ENCODE peak calls at places on chromosome 11, in four cellular contexts. F, V, A and S are unnamed samples.

GRCh38 chr11:14258177-14258935 is 100.6 kb downstream of the RRAS2 start:
- DNase-seq in F (no peak), V (peak), A (no peak), S (no peak)

GRCh38 chr11:27354359-27354965 is 8.6 kb downstream of the CCDC34 start:
- DNase-seq in F (no peak), V (peak), A (no peak), S (no peak)

GRCh38 chr11:6022954-6023353 is 7.6 kb downstream of the OR56A1 start:
- DNase-seq in F (no peak), V (peak), A (peak), S (peak)

GRCh38 chr11:117614695-117615094 is 182.3 kb downstream of the DSCAML1 start:
- DNase-seq in F (no peak), V (no peak), A (no peak), S (no peak)

GRCh38 chr11:19349340-19350025 is 108.7 kb upstream of the E2F8 start:
- DNase-seq in F (no peak), V (no peak), A (no peak), S (no peak)

GRCh38 chr11:63564056-63564784 is 1.0 kb upstream of the PLAAT2 start:
- DNase-seq in F (no peak), V (no peak), A (peak), S (no peak)

GRCh38 chr11:36361901-36362391 is 65.9 kb downstream of the PRR5L start:
- DNase-seq in F (no peak), V (no peak), A (no peak), S (no peak)

GRCh38 chr11:75664366-75664765 is 4.5 kb downstream of the MAP6 start:
- DNase-seq in F (no peak), V (no peak), A (no peak), S (no peak)

GRCh38 chr11:22343411-22344032 is 5.3 kb downstream of the SLC17A6 start:
- DNase-seq in F (no peak), V (no peak), A (no peak), S (no peak)

GRCh38 chr11:73361953-73362776 is 14.0 kb upstream of the RELT start:
- DNase-seq in F (peak), V (no peak), A (no peak), S (peak)

GRCh38 chr11:68598816-68599653 is 85.3 kb upstream of the GAL start:
- DNase-seq in F (no peak), V (no peak), A (no peak), S (no peak)

GRCh38 chr11:116193321-116194114 is 579.3 kb downstream of the BUD13 start:
- DNase-seq in F (peak), V (peak), A (no peak), S (no peak)

GRCh38 chr11:100338144-100338840 is 348.8 kb upstream of the ARHGAP42 start:
- DNase-seq in F (no peak), V (no peak), A (no peak), S (no peak)

GRCh38 chr11:64395545-64396078 is 36.6 kb downstream of the RPS6KA4 start:
- DNase-seq in F (no peak), V (no peak), A (no peak), S (no peak)

GRCh38 chr11:44016129-44016528 is 31.7 kb upstream of the ACCSL start:
- DNase-seq in F (no peak), V (no peak), A (no peak), S (no peak)

GRCh38 chr11:122869622-122870021 is 12.9 kb upstream of the JHY start:
- DNase-seq in F (no peak), V (no peak), A (no peak), S (no peak)

GRCh38 chr11:100908746-100909145 is 220.9 kb downstream of the PGR start:
- DNase-seq in F (no peak), V (no peak), A (no peak), S (no peak)

GRCh38 chr11:117194267-117194666 is 4.9 kb upstream of the TAGLN start:
- DNase-seq in F (no peak), V (no peak), A (no peak), S (no peak)

GRCh38 chr11:28835790-28836189 is 727.6 kb downstream of the METTL15 start:
- DNase-seq in F (no peak), V (no peak), A (no peak), S (no peak)

GRCh38 chr11:94821439-94821838 is 53.3 kb downstream of the AMOTL1 start:
- DNase-seq in F (no peak), V (no peak), A (no peak), S (no peak)

GRCh38 chr11:1782026-1782696 is 18.4 kb upstream of the CTSD start:
- DNase-seq in F (peak), V (no peak), A (no peak), S (no peak)

GRCh38 chr11:129640671-129641070 is 175.0 kb upstream of the TMEM45B start:
- DNase-seq in F (no peak), V (no peak), A (no peak), S (no peak)

GRCh38 chr11:36030707-36031365 is 87.0 kb downstream of the LDLRAD3 start:
- DNase-seq in F (peak), V (no peak), A (no peak), S (no peak)

GRCh38 chr11:61860054-61860903 is 31.1 kb downstream of the FADS3 start:
- DNase-seq in F (no peak), V (no peak), A (no peak), S (peak)

GRCh38 chr11:64967376-64967775 is 4.5 kb downstream of the MAJIN start:
- DNase-seq in F (no peak), V (no peak), A (no peak), S (no peak)

GRCh38 chr11:120147950-120148270 is 10.0 kb upstream of the TRIM29 start:
- DNase-seq in F (no peak), V (no peak), A (no peak), S (no peak)

DNA sequence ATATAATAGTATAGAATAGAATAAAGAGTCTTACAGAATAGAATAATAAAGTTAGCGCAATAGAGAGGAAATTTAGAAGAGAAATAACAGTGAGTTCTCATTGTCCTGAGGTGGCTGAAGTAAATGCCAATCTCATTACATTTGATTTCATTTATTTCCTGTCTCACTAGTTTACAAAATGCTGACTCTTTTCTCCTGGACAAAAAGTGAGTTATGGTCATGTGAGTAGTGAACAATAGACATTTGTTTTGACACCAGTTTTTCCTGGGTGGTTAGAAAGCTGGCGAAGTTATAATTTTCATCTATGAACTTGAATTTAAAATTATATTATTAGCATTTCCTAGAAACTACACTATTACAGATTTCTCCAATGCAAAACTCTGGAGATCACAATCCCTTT is 143.7 kb downstream of the TYR start:
- DNase-seq in F (no peak), V (no peak), A (no peak), S (no peak)
- TF ChIP-seq GABPA in F (no peak), V (no peak), A (no peak), S (no peak)

GRCh38 chr11:66766681-66767080 is 37.7 kb upstream of the SPTBN2 start:
- DNase-seq in F (no peak), V (no peak), A (no peak), S (no peak)

GRCh38 chr11:66768088-66768521 is 39.1 kb upstream of the SPTBN2 start:
- DNase-seq in F (no peak), V (peak), A (no peak), S (no peak)

GRCh38 chr11:66768818-66769217 is 39.8 kb upstream of the SPTBN2 start:
- DNase-seq in F (no peak), V (no peak), A (no peak), S (no peak)
- TF ChIP-seq MXI1 in F (no peak), V (no peak), A (no peak), S (no peak)

GRCh38 chr11:17547932-17548331 is 873 bp downstream of the OTOG start:
- DNase-seq in F (no peak), V (no peak), A (no peak), S (no peak)

GRCh38 chr11:17544181-17544622 is at the start of gene USH1C:
- DNase-seq in F (peak), V (no peak), A (no peak), S (peak)

GRCh38 chr11:17548444-17548843 is 1.4 kb downstream of the OTOG start:
- DNase-seq in F (no peak), V (no peak), A (no peak), S (peak)

GRCh38 chr11:17546240-17546639 is 819 bp upstream of the OTOG start:
- DNase-seq in F (no peak), V (no peak), A (no peak), S (no peak)

GRCh38 chr11:17547051-17547577 is at the start of gene OTOG:
- DNase-seq in F (peak), V (no peak), A (no peak), S (peak)
- TF ChIP-seq GABPA in F (no peak), V (no peak), A (no peak), S (no peak)

DNA sequence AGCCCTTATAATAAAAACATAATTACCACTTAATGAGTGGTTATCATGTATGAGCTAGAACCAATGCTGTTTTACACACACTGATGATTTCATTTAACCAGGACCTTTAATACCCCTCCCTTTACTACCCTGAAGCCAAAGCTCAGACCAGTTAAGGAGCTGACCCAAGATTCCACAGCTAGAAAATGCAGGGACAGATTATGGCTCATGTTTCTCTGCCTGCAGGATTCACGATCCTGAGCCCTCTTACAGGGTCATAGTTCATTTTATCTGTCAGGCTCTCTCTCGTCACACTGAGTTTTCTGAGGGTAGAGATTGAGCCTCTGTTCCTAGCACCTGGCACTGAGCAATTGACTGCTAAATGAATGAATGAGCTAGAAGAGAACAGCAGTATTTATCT is 27.4 kb downstream of the TUB start:
- DNase-seq in F (no peak), V (no peak), A (no peak), S (no peak)
- TF ChIP-seq MXI1 in F (no peak), V (no peak), A (no peak), S (no peak)

GRCh38 chr11:2886191-2886894 is 768 bp upstream of the CDKN1C start:
- DNase-seq in F (no peak), V (no peak), A (no peak), S (no peak)

GRCh38 chr11:2884424-2884815 is 1.2 kb downstream of the CDKN1C start:
- DNase-seq in F (peak), V (no peak), A (no peak), S (peak)

GRCh38 chr11:2886936-2887335 is 1.4 kb upstream of the CDKN1C start:
- DNase-seq in F (no peak), V (no peak), A (no peak), S (no peak)

GRCh38 chr11:2885017-2885675 is 429 bp downstream of the CDKN1C start:
- DNase-seq in F (peak), V (no peak), A (no peak), S (peak)

GRCh38 chr11:2885676-2886081 is at the start of gene CDKN1C:
- DNase-seq in F (peak), V (no peak), A (no peak), S (peak)
- TF ChIP-seq GABPA in F (no peak), V (no peak), A (no peak), S (no peak)

GRCh38 chr11:72007587-72007986 is 8.9 kb downstream of the IL18BP start:
- DNase-seq in F (no peak), V (no peak), A (no peak), S (no peak)
- TF ChIP-seq MXI1 in F (no peak), V (no peak), A (no peak), S (no peak)

DNA sequence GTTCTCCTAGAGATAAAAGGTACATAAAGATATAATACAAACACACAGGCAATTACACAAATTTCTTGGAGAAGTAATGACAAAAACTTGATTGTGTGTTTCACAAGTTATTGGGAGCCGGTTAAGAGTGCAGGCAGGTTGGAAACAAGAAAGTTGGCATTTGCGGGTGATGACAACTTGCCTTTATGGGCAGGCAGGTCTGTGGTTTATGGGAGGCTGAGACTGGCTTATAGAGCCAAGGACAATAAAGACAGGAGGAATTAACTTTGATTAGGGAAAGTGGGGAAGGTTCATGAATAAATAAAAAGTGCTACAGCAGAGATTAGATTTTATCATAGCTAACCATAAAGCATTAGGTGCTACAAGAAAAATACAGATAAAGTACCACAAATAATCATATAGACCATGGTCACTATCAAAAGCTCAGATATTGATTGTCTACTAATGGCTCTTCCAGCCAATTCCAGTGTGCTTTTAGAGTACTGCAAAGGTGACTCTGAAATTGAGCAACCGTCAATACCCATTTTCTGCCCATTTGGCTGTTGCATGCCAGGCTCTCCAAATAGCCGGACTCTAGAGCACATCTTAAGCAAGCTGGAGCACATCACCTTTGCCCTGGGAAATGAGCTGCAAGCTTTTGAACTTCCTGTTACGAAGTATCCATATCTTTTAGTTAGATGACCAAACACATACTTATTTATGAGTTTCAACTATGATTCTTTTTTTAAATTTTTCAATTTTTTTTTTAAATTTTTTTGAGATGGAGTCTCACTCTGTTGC is 33.9 kb upstream of the GAB2 start:
- DNase-seq in F (no peak), V (no peak), A (no peak), S (no peak)
- TF ChIP-seq GABPA in F (no peak), V (no peak), A (no peak), S (no peak)